ENCODE peak calls at places on chromosomes 3 and 15, in eight cellular contexts. P is esophagus muscularis mucosa, Q is GM12865, N is fibroblast of villous mesenchyme, T is BE2C, X is dorsolateral prefrontal cortex, F is tibial artery, M is omental fat pad. B is an unnamed sample.

GRCh38 chr3:45441570-45442313 is 53.4 kb downstream of the LARS2 start:
- DNase-seq in P (no peak), Q (no peak), N (peak; percentile 89), T (no peak), X (no peak), F (no peak), M (no peak), B (no peak)

GRCh38 chr3:186930639-186931486 is 537 bp downstream of the ST6GAL1 start:
- DNase-seq in P (no peak), Q (peak; percentile 90), N (peak; percentile 26), T (peak; percentile 70), X (peak; percentile 61), F (peak; percentile 84), M (no peak), B (peak; percentile 43)

GRCh38 chr15:32919749-32920414 is 202.1 kb downstream of the GREM1 start:
- DNase-seq in P (no peak), Q (no peak), N (peak; percentile 90), T (no peak), X (no peak), F (no peak), M (no peak), B (no peak)

GRCh38 chr3:126528800-126529541 is 5.0 kb downstream of the CHST13 start:
- DNase-seq in P (no peak), Q (no peak), N (peak; percentile 77), T (no peak), X (peak; percentile 35), F (no peak), M (no peak), B (no peak)

GRCh38 chr3:165466856-165467255 is 270.7 kb upstream of the SLITRK3 start:
- DNase-seq in P (no peak), Q (no peak), N (no peak), T (no peak), X (no peak), F (no peak), M (no peak), B (no peak)

GRCh38 chr15:75089781-75090734 is 66.7 kb downstream of the PPCDC start:
- DNase-seq in P (no peak), Q (peak; percentile 48), N (peak; percentile 74), T (no peak), X (no peak), F (no peak), M (no peak), B (no peak)

GRCh38 chr3:72888546-72889309 is 882 bp downstream of the GXYLT2 start:
- DNase-seq in P (no peak), Q (peak; percentile 2), N (peak; percentile 50), T (no peak), X (no peak), F (no peak), M (no peak), B (no peak)

GRCh38 chr3:4588410-4588809 is 95.3 kb downstream of the ITPR1 start:
- DNase-seq in P (no peak), Q (peak; percentile 12), N (peak; percentile 30), T (no peak), X (no peak), F (no peak), M (no peak), B (no peak)

GRCh38 chr15:48400086-48400485 is 68.9 kb downstream of the DUT start:
- DNase-seq in P (no peak), Q (no peak), N (no peak), T (no peak), X (no peak), F (no peak), M (no peak), B (no peak)

GRCh38 chr3:66381621-66382020 is 119.2 kb downstream of the LRIG1 start:
- DNase-seq in P (no peak), Q (no peak), N (no peak), T (no peak), X (no peak), F (no peak), M (no peak), B (no peak)

GRCh38 chr3:136326316-136326715 is 76.2 kb downstream of the PCCB start:
- DNase-seq in P (no peak), Q (no peak), N (no peak), T (no peak), X (no peak), F (no peak), M (no peak), B (no peak)

GRCh38 chr3:2268779-2269178 is 170.1 kb downstream of the CNTN4 start:
- DNase-seq in P (no peak), Q (peak; percentile 11), N (no peak), T (no peak), X (no peak), F (no peak), M (no peak), B (no peak)

GRCh38 chr3:127262533-127262932 is 25.3 kb downstream of the PRR20G start:
- DNase-seq in P (no peak), Q (no peak), N (no peak), T (no peak), X (no peak), F (no peak), M (no peak), B (no peak)

GRCh38 chr3:100269410-100270217 is 8.8 kb downstream of the TBC1D23 start:
- DNase-seq in P (no peak), Q (no peak), N (peak; percentile 83), T (no peak), X (no peak), F (no peak), M (no peak), B (no peak)

GRCh38 chr3:26622634-26623408 is at the start of gene LRRC3B:
- DNase-seq in P (no peak), Q (no peak), N (no peak), T (no peak), X (peak; percentile 53), F (no peak), M (no peak), B (no peak)
- TF ChIP-seq CTCF in P (no peak), Q (no peak), N (no peak), T (no peak), X (no peak), F (no peak), M (no peak), B (no peak)

GRCh38 chr3:156014456-156014855 is 105.9 kb upstream of the KCNAB1 start:
- DNase-seq in P (no peak), Q (no peak), N (no peak), T (no peak), X (no peak), F (no peak), M (no peak), B (no peak)

GRCh38 chr3:156005698-156006097 is 114.7 kb upstream of the KCNAB1 start:
- DNase-seq in P (no peak), Q (no peak), N (no peak), T (no peak), X (no peak), F (no peak), M (no peak), B (no peak)

DNA sequence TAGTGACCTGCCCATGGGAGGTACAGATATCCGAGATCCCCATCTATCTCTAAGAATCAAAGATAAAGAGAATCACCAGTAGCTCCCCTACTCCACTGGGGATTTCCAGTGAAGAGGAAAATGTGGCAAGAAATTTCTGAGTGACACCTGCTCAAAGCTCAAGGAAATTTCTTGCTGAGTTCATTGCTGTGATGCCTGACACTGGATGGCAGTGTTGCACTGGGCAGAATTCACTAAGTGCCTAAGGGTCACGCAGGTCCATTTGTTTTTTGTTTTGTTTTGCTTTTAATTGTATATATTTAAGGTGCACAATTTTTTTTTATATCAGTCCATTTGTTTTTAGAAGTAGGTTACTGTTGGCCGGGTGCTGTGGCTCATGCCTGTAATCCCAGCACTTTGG is 109.5 kb upstream of the KCNAB1 start:
- DNase-seq in P (no peak), Q (peak; percentile 45), N (no peak), T (peak; percentile 16), X (no peak), F (no peak), M (no peak), B (no peak)
- TF ChIP-seq CTCF in P (peak; percentile 16), Q (peak; percentile 45), N (peak; percentile 17), T (peak; percentile 56), X (peak; percentile 78), F (peak; percentile 35), M (no peak), B (peak; percentile 18)

DNA sequence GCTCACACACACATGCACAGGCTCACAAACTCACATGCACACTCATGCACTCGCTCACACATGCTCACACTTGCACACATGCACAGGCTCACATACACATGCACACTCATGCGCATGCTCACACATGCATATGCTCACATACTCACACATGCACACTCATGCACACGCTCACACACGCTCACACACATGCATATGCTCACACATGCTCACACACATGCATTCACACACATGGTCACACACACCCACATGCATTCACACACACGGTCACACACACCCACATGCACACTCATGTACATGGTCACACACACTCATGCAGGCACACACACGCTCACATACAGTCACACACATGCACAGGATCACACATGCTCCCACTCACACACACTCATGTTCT is 132.8 kb upstream of the SMAD3 start:
- DNase-seq in P (no peak), Q (no peak), N (no peak), T (no peak), X (no peak), F (peak; percentile 51), M (no peak), B (no peak)
- TF ChIP-seq CTCF in P (no peak), Q (no peak), N (no peak), T (no peak), X (no peak), F (no peak), M (no peak), B (no peak)

GRCh38 chr3:9202546-9202945 is 46.9 kb downstream of the SRGAP3 start:
- DNase-seq in P (no peak), Q (no peak), N (no peak), T (no peak), X (no peak), F (no peak), M (no peak), B (no peak)

GRCh38 chr3:9203317-9203716 is 46.1 kb downstream of the SRGAP3 start:
- DNase-seq in P (no peak), Q (no peak), N (no peak), T (no peak), X (no peak), F (no peak), M (no peak), B (no peak)

GRCh38 chr3:9201895-9202294 is 47.6 kb downstream of the SRGAP3 start:
- DNase-seq in P (no peak), Q (no peak), N (no peak), T (no peak), X (no peak), F (no peak), M (no peak), B (no peak)

GRCh38 chr3:9198805-9199386 is 50.5 kb downstream of the SRGAP3 start:
- DNase-seq in P (no peak), Q (peak; percentile 38), N (no peak), T (no peak), X (no peak), F (no peak), M (no peak), B (no peak)

DNA sequence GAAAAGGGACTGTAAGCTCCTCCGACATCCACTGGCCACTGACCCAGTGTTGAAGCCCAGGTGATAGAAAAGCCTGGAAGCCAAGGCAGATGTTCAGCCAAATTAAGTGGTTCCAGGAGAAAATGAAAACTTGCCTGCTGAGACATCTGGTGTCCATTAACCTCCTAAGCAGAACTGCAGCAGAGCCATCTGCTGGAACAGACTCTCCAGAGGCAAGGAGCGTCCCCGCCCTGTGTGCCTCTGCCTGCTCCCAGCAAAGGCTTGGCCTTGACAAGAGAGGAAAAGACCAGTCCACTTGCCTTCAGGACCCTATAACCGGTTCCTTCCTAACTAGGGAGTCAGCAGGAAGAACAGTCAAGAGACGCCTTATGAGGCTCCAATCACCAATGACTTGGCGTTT is 48.2 kb downstream of the SRGAP3 start:
- DNase-seq in P (no peak), Q (no peak), N (peak; percentile 9), T (peak; percentile 63), X (no peak), F (no peak), M (no peak), B (no peak)
- TF ChIP-seq CTCF in P (no peak), Q (no peak), N (no peak), T (no peak), X (peak; percentile 21), F (no peak), M (no peak), B (no peak)

GRCh38 chr15:99170476-99171065 is 65.7 kb downstream of the SYNM start:
- DNase-seq in P (peak; percentile 91), Q (no peak), N (no peak), T (no peak), X (no peak), F (no peak), M (no peak), B (no peak)
- TF ChIP-seq CTCF in P (peak; percentile 40), Q (no peak), N (no peak), T (no peak), X (peak; percentile 30), F (peak; percentile 32), M (no peak), B (no peak)